ENCODE peak calls at places on chromosome 10, in ten cellular contexts. I is fibroblast of lung, Y is SJSA1, J is mucosa of descending colon, S is PC-9, N is aorta, Z is brain microvascular endothelial cell, X is neural progenitor cell, M is heart right ventricle, P is GM23248. K is an unnamed sample.

GRCh38 chr10:129760003-129760315 is 204.1 kb downstream of the EBF3 start:
- DNase-seq in Y (peak; percentile 36), I (no peak), P (no peak), J (no peak), Z (no peak), M (no peak), N (peak; percentile 66), X (no peak), S (no peak), K (peak; percentile 82)

GRCh38 chr10:132036153-132036886 is 29.4 kb upstream of the JAKMIP3 start:
- DNase-seq in J (peak; percentile 2), M (no peak), P (peak; percentile 54), N (no peak), Y (no peak), I (peak; percentile 22), S (no peak), Z (no peak), X (peak; percentile 70), K (no peak)

GRCh38 chr10:133238066-133238804 is 580 bp downstream of the VENTX start:
- DNase-seq in Y (no peak), P (no peak), Z (no peak), J (no peak), N (no peak), X (peak; percentile 53), M (no peak), S (no peak), I (no peak), K (no peak)

GRCh38 chr10:36880898-36881297 is 244.5 kb upstream of the ANKRD30A start:
- DNase-seq in P (peak; percentile 65), N (no peak), Y (no peak), I (peak; percentile 50), J (no peak), X (peak; percentile 36), Z (peak; percentile 6), S (no peak), M (no peak), K (no peak)

GRCh38 chr10:71694567-71694968 is 25.0 kb downstream of the C10orf105 start:
- DNase-seq in P (no peak), J (peak; percentile 54), M (peak; percentile 64), Z (no peak), I (no peak), N (no peak), X (no peak), S (no peak), Y (no peak), K (peak; percentile 79)

GRCh38 chr10:15361131-15361530 is 10.0 kb downstream of the FAM171A1 start:
- DNase-seq in X (no peak), Z (no peak), Y (no peak), N (no peak), P (no peak), J (no peak), S (no peak), M (no peak), I (no peak), K (no peak)

GRCh38 chr10:107317592-107317991 is 153.1 kb upstream of the SORCS1 start:
- DNase-seq in Z (no peak), P (no peak), N (no peak), Y (no peak), X (no peak), J (no peak), M (no peak), S (no peak), I (no peak), K (no peak)

GRCh38 chr10:125982256-125982948 is 86.0 kb downstream of the FANK1 start:
- DNase-seq in Y (no peak), X (peak; percentile 79), M (peak; percentile 61), Z (peak; percentile 74), J (peak; percentile 81), I (peak; percentile 79), N (no peak), S (peak; percentile 47), P (peak; percentile 79), K (no peak)

GRCh38 chr10:30462513-30462912 is 28.5 kb downstream of the MAP3K8 start:
- DNase-seq in Y (no peak), N (no peak), S (no peak), M (no peak), Z (no peak), P (no peak), J (no peak), X (no peak), I (no peak), K (no peak)

GRCh38 chr10:85537561-85537960 is 829.0 kb downstream of the GRID1 start:
- DNase-seq in Z (no peak), S (no peak), N (no peak), P (no peak), X (no peak), Y (no peak), M (no peak), I (no peak), J (no peak), K (no peak)

GRCh38 chr10:103921750-103922195 is 3.8 kb upstream of the STN1 start:
- DNase-seq in Z (peak; percentile 13), Y (no peak), I (peak; percentile 43), J (peak; percentile 67), S (no peak), M (no peak), P (peak; percentile 23), N (no peak), X (peak; percentile 60), K (no peak)

GRCh38 chr10:121552746-121553145 is 45.5 kb downstream of the FGFR2 start:
- DNase-seq in Z (no peak), N (no peak), M (no peak), J (no peak), I (no peak), S (no peak), Y (no peak), X (no peak), P (no peak), K (no peak)

GRCh38 chr10:29681700-29682444 is 47.1 kb upstream of the SVIL start:
- DNase-seq in J (peak; percentile 20), I (no peak), P (no peak), N (no peak), M (no peak), Z (no peak), Y (no peak), X (no peak), S (no peak), K (peak; percentile 69)

GRCh38 chr10:76010703-76011102 is 579.3 kb downstream of the LRMDA start:
- DNase-seq in N (no peak), Z (no peak), J (no peak), I (no peak), M (no peak), S (no peak), Y (no peak), X (peak; percentile 56), P (no peak), K (no peak)

GRCh38 chr10:17548786-17549185 is 68.4 kb downstream of the HACD1 start:
- DNase-seq in X (no peak), M (no peak), I (peak; percentile 88), Z (no peak), S (no peak), N (no peak), J (no peak), Y (no peak), P (no peak), K (no peak)

GRCh38 chr10:63987212-63987611 is 466.0 kb downstream of the REEP3 start:
- DNase-seq in Y (no peak), M (no peak), X (no peak), J (no peak), I (no peak), P (no peak), S (no peak), Z (no peak), N (no peak), K (no peak)
- H3K4me3 ChIP-seq in Y (no peak overlapping the region), M (no peak overlapping the region), X (no peak overlapping the region), J (no peak overlapping the region), I (no peak overlapping the region), P (no peak overlapping the region), S (no peak overlapping the region), Z (no peak overlapping the region), N (no peak overlapping the region), K (no peak overlapping the region)

GRCh38 chr10:73522263-73522662 is 26.4 kb upstream of the PPP3CB start:
- DNase-seq in J (no peak), X (no peak), Y (no peak), P (peak; percentile 32), Z (no peak), N (no peak), I (peak; percentile 17), M (no peak), S (no peak), K (no peak)
- H3K36me3 ChIP-seq in J (peaks cover 2% of the 10 kb centered on the region), X (peaks cover 6% of the 10 kb centered on the region), Y (peaks cover 18% of the 10 kb centered on the region), P (no peaks in the 10 kb centered on the region), Z (peaks cover 2% of the 10 kb centered on the region), N (peaks cover 7% of the 10 kb centered on the region), I (no peaks in the 10 kb centered on the region), M (peaks cover 86% of the 10 kb centered on the region), S (peaks cover 6% of the 10 kb centered on the region), K (no peaks in the 10 kb centered on the region)

GRCh38 chr10:88850712-88851111 is 932 bp downstream of the ANKRD22 start:
- DNase-seq in Z (no peak), M (no peak), P (no peak), J (no peak), I (no peak), N (no peak), X (no peak), S (peak; percentile 53), Y (no peak), K (no peak)

GRCh38 chr10:88849224-88849623 is 2.4 kb downstream of the ANKRD22 start:
- DNase-seq in Y (no peak), M (no peak), P (peak; percentile 71), J (no peak), S (no peak), N (no peak), I (peak; percentile 11), X (no peak), Z (peak; percentile 20), K (no peak)

GRCh38 chr10:88851706-88852105 is at the start of gene ANKRD22:
- DNase-seq in N (no peak), I (peak; percentile 61), P (peak; percentile 53), Z (peak; percentile 44), M (no peak), X (no peak), S (peak; percentile 98), Y (no peak), J (peak; percentile 89), K (peak; percentile 41)

GRCh38 chr10:88853155-88853554 is 1.5 kb upstream of the ANKRD22 start:
- DNase-seq in I (no peak), Y (no peak), X (no peak), N (no peak), P (no peak), J (no peak), S (no peak), Z (no peak), M (no peak), K (no peak)

GRCh38 chr10:88852327-88852726 is 683 bp upstream of the ANKRD22 start:
- DNase-seq in X (no peak), I (no peak), P (no peak), Z (no peak), J (peak; percentile 47), M (no peak), S (no peak), N (no peak), Y (no peak), K (no peak)
- H3K4me3 ChIP-seq in X (no peak overlapping the region), I (no peak overlapping the region), P (no peak overlapping the region), Z (no peak overlapping the region), J (no peak overlapping the region), M (no peak overlapping the region), S (no peak overlapping the region), N (no peak overlapping the region), Y (no peak overlapping the region), K (no peak overlapping the region)

GRCh38 chr10:44298713-44299112 is 86.2 kb downstream of the CXCL12 start:
- DNase-seq in J (no peak), X (peak; percentile 12), N (no peak), I (no peak), Y (no peak), P (no peak), M (no peak), Z (no peak), S (no peak), K (no peak)
- H3K36me3 ChIP-seq in J (no peaks in the 10 kb centered on the region), X (no peaks in the 10 kb centered on the region), N (no peaks in the 10 kb centered on the region), I (no peaks in the 10 kb centered on the region), Y (no peaks in the 10 kb centered on the region), P (no peaks in the 10 kb centered on the region), M (no peaks in the 10 kb centered on the region), Z (no peaks in the 10 kb centered on the region), S (no peaks in the 10 kb centered on the region), K (no peaks in the 10 kb centered on the region)

K was measured in left lung.